ENCODE peak calls at places on chromosome 20, in six cellular contexts. Y, P, S, C, H and B are unnamed samples.
A peak's percentile ranks its signal among the peaks of the same experiment; 100 is the strongest.

GRCh38 chr20:10466325-10466724 is 31.2 kb downstream of the SLX4IP start:
- DNase-seq in Y (no peak), P (no peak), S (no peak), C (no peak), H (no peak), B (no peak)

GRCh38 chr20:16412896-16413295 is 160.4 kb downstream of the KIF16B start:
- DNase-seq in Y (no peak), P (no peak), S (no peak), C (no peak), H (no peak), B (no peak)

GRCh38 chr20:1327241-1327653 is 1.7 kb downstream of the SDCBP2 start:
- DNase-seq in Y (peak; percentile 87), P (no peak), S (no peak), C (peak; percentile 23), H (no peak), B (no peak)

GRCh38 chr20:62963614-62964397 is 11.3 kb downstream of the SLC17A9 start:
- DNase-seq in Y (no peak), P (no peak), S (no peak), C (no peak), H (no peak), B (no peak)

GRCh38 chr20:43938932-43939761 is 24.5 kb downstream of the TOX2 start:
- DNase-seq in Y (peak; percentile 100), P (no peak), S (peak; percentile 93), C (peak; percentile 94), H (peak; percentile 98), B (peak; percentile 96)

GRCh38 chr20:59062057-59062456 is 19.5 kb upstream of the PRELID3B start:
- DNase-seq in Y (no peak), P (no peak), S (no peak), C (no peak), H (no peak), B (no peak)

GRCh38 chr20:3616250-3616649 is 46.9 kb downstream of the GFRA4 start:
- DNase-seq in Y (peak; percentile 50), P (no peak), S (peak; percentile 26), C (no peak), H (no peak), B (peak; percentile 53)

GRCh38 chr20:61057313-61058171 is 194.5 kb upstream of the CDH4 start:
- DNase-seq in Y (no peak), P (no peak), S (no peak), C (no peak), H (no peak), B (no peak)

GRCh38 chr20:6636209-6637159 is 131.0 kb upstream of the BMP2 start:
- DNase-seq in Y (peak; percentile 80), P (peak; percentile 7), S (no peak), C (peak; percentile 1), H (peak; percentile 75), B (peak; percentile 64)

GRCh38 chr20:4973330-4974097 is 27.8 kb downstream of the SLC23A2 start:
- DNase-seq in Y (peak; percentile 85), P (peak; percentile 34), S (no peak), C (peak; percentile 21), H (no peak), B (no peak)

GRCh38 chr20:5895626-5896025 is 54.7 kb downstream of the TRMT6 start:
- DNase-seq in Y (no peak), P (no peak), S (no peak), C (peak; percentile 57), H (no peak), B (no peak)

GRCh38 chr20:61805781-61806180 is 259.9 kb downstream of the TAF4 start:
- DNase-seq in Y (no peak), P (no peak), S (no peak), C (no peak), H (no peak), B (no peak)

GRCh38 chr20:7624886-7625285 is 315.4 kb downstream of the HAO1 start:
- DNase-seq in Y (no peak), P (no peak), S (no peak), C (no peak), H (no peak), B (peak; percentile 39)

GRCh38 chr20:62382306-62383198 is 4.4 kb upstream of the RPS21 start:
- DNase-seq in Y (peak; percentile 76), P (peak; percentile 56), S (peak; percentile 99), C (peak; percentile 81), H (peak; percentile 93), B (peak; percentile 65)

GRCh38 chr20:38612921-38613320 is 11.3 kb downstream of the ARHGAP40 start:
- DNase-seq in Y (no peak), P (no peak), S (no peak), C (no peak), H (no peak), B (no peak)

GRCh38 chr20:34375977-34376430 is 12.9 kb downstream of the ITCH start:
- DNase-seq in Y (no peak), P (no peak), S (no peak), C (no peak), H (no peak), B (no peak)

GRCh38 chr20:62398120-62398821 is 8.8 kb downstream of the CABLES2 start:
- DNase-seq in Y (no peak), P (no peak), S (no peak), C (no peak), H (no peak), B (no peak)

GRCh38 chr20:40431611-40432010 is 257.4 kb downstream of the MAFB start:
- DNase-seq in Y (peak; percentile 50), P (no peak), S (no peak), C (no peak), H (peak; percentile 70), B (peak; percentile 66)

GRCh38 chr20:58090181-58090580 is 138.3 kb downstream of the ANKRD60 start:
- DNase-seq in Y (no peak), P (no peak), S (no peak), C (no peak), H (no peak), B (no peak)

GRCh38 chr20:24747881-24748595 is 201.0 kb upstream of the CST7 start:
- DNase-seq in Y (no peak), P (no peak), S (no peak), C (no peak), H (no peak), B (no peak)

GRCh38 chr20:51563597-51564332 is 21.2 kb upstream of the NFATC2 start:
- DNase-seq in Y (peak; percentile 90), P (no peak), S (peak; percentile 73), C (no peak), H (peak; percentile 86), B (peak; percentile 54)

GRCh38 chr20:59809630-59810375 is 123.6 kb downstream of the SYCP2 start:
- DNase-seq in Y (no peak), P (no peak), S (no peak), C (no peak), H (no peak), B (no peak)